ENCODE peak calls at places on chromosome 17, in six cellular contexts. One of them, this sample, is unnamed.

GRCh38 chr17:33012522-33013033 is 20.9 kb downstream of the SPACA3 start:
- DNase-seq in fibroblast of the conjunctiva: peak
- DNase-seq in pulmonary artery endothelial cell: no peak
- DNase-seq in A172: peak
- DNase-seq in HS-5: peak
- DNase-seq in activated B cell treated with CpG ODN at 0.5 μM for 24 hours: no peak
- DNase-seq in this sample: no peak

GRCh38 chr17:73198201-73198929 is 5.5 kb downstream of the COG1 start:
- DNase-seq in pulmonary artery endothelial cell: no peak
- DNase-seq in fibroblast of the conjunctiva: no peak
- DNase-seq in HS-5: no peak
- DNase-seq in A172: no peak
- DNase-seq in activated B cell treated with CpG ODN at 0.5 μM for 24 hours: no peak
- DNase-seq in this sample: no peak

GRCh38 chr17:49496183-49496865 is 1.2 kb downstream of the NGFR start:
- DNase-seq in fibroblast of the conjunctiva: peak
- DNase-seq in activated B cell treated with CpG ODN at 0.5 μM for 24 hours: peak
- DNase-seq in A172: no peak
- DNase-seq in pulmonary artery endothelial cell: no peak
- DNase-seq in HS-5: no peak
- DNase-seq in this sample: peak

GRCh38 chr17:72005332-72006163 is 115.3 kb upstream of the SOX9 start:
- DNase-seq in HS-5: no peak
- DNase-seq in pulmonary artery endothelial cell: no peak
- DNase-seq in activated B cell treated with CpG ODN at 0.5 μM for 24 hours: no peak
- DNase-seq in fibroblast of the conjunctiva: no peak
- DNase-seq in A172: no peak
- DNase-seq in this sample: no peak

GRCh38 chr17:60602871-60603270 is 2.9 kb downstream of the PPM1D start:
- DNase-seq in fibroblast of the conjunctiva: no peak
- DNase-seq in activated B cell treated with CpG ODN at 0.5 μM for 24 hours: no peak
- DNase-seq in A172: no peak
- DNase-seq in pulmonary artery endothelial cell: no peak
- DNase-seq in HS-5: no peak
- DNase-seq in this sample: no peak

GRCh38 chr17:55677449-55677848 is 45.2 kb downstream of the TMEM100 start:
- DNase-seq in fibroblast of the conjunctiva: no peak
- DNase-seq in pulmonary artery endothelial cell: no peak
- DNase-seq in HS-5: no peak
- DNase-seq in activated B cell treated with CpG ODN at 0.5 μM for 24 hours: no peak
- DNase-seq in A172: no peak
- DNase-seq in this sample: no peak

GRCh38 chr17:5203178-5203907 is 11.7 kb upstream of the ZNF594 start:
- DNase-seq in HS-5: no peak
- DNase-seq in fibroblast of the conjunctiva: no peak
- DNase-seq in pulmonary artery endothelial cell: no peak
- DNase-seq in activated B cell treated with CpG ODN at 0.5 μM for 24 hours: no peak
- DNase-seq in A172: no peak
- DNase-seq in this sample: no peak

GRCh38 chr17:45851464-45851863 is 6.8 kb downstream of the SPPL2C start:
- DNase-seq in activated B cell treated with CpG ODN at 0.5 μM for 24 hours: no peak
- DNase-seq in HS-5: no peak
- DNase-seq in A172: no peak
- DNase-seq in fibroblast of the conjunctiva: no peak
- DNase-seq in pulmonary artery endothelial cell: no peak
- DNase-seq in this sample: no peak

GRCh38 chr17:54404259-54404658 is 496.4 kb upstream of the TOM1L1 start:
- DNase-seq in activated B cell treated with CpG ODN at 0.5 μM for 24 hours: no peak
- DNase-seq in HS-5: no peak
- DNase-seq in A172: no peak
- DNase-seq in pulmonary artery endothelial cell: no peak
- DNase-seq in fibroblast of the conjunctiva: no peak
- DNase-seq in this sample: no peak

GRCh38 chr17:8947201-8947600 is 18.3 kb downstream of the PIK3R5 start:
- DNase-seq in activated B cell treated with CpG ODN at 0.5 μM for 24 hours: no peak
- DNase-seq in pulmonary artery endothelial cell: no peak
- DNase-seq in A172: peak
- DNase-seq in HS-5: peak
- DNase-seq in fibroblast of the conjunctiva: no peak
- DNase-seq in this sample: no peak

GRCh38 chr17:31310877-31311276 is 3.0 kb downstream of the EVI2B start:
- DNase-seq in fibroblast of the conjunctiva: no peak
- DNase-seq in activated B cell treated with CpG ODN at 0.5 μM for 24 hours: no peak
- DNase-seq in HS-5: no peak
- DNase-seq in pulmonary artery endothelial cell: no peak
- DNase-seq in A172: no peak
- DNase-seq in this sample: no peak

GRCh38 chr17:68906638-68907037 is 48.6 kb downstream of the ABCA8 start:
- DNase-seq in pulmonary artery endothelial cell: no peak
- DNase-seq in A172: peak
- DNase-seq in fibroblast of the conjunctiva: peak
- DNase-seq in HS-5: no peak
- DNase-seq in activated B cell treated with CpG ODN at 0.5 μM for 24 hours: no peak
- DNase-seq in this sample: peak

This sample was measured in dermis microvascular lymphatic vessel endothelial cell.